ENCODE peak calls at places on chromosomes 7 and 10, in nine cellular contexts. I is putamen; T is mesendoderm; H is stimulated activated CD8-positive, alpha-beta memory T cell treated with anti-CD3 and anti-CD28 coated beads, Interleukin-4, amount 100 ng/mL, for 4 hours; Y is tibial nerve; W is M059J; X is MV-4-11; S is SK-N-DZ; U is GM10248. J is an unnamed sample.

GRCh38 chr10:114320249-114321116 is 81.4 kb downstream of the VWA2 start:
- DNase-seq in I (no peak), T (peak), H (no peak), Y (no peak), W (peak), X (no peak), S (no peak), U (no peak), J (no peak)

GRCh38 chr7:158849553-158850389 is 6.6 kb upstream of the DYNC2I1 start:
- DNase-seq in I (no peak), T (no peak), H (no peak), Y (no peak), W (no peak), X (no peak), S (no peak), U (no peak), J (no peak)

GRCh38 chr10:99630439-99630838 is 10.2 kb upstream of the SLC25A28 start:
- DNase-seq in I (no peak), T (no peak), H (no peak), Y (no peak), W (peak), X (peak), S (peak), U (no peak), J (no peak)

GRCh38 chr7:73742753-73743641 is 4.4 kb upstream of the ABHD11 start:
- DNase-seq in I (no peak), T (peak), H (no peak), Y (no peak), W (peak), X (no peak), S (no peak), U (peak), J (peak)

GRCh38 chr7:17546206-17546998 is 247.9 kb downstream of the AHR start:
- DNase-seq in I (no peak), T (no peak), H (no peak), Y (no peak), W (peak), X (peak), S (no peak), U (no peak), J (no peak)

GRCh38 chr10:71852335-71852937 is 1.4 kb upstream of the PSAP start:
- DNase-seq in I (no peak), T (no peak), H (no peak), Y (no peak), W (no peak), X (peak), S (no peak), U (no peak), J (no peak)

GRCh38 chr10:125788156-125789034 is 12.8 kb upstream of the MMP21 start:
- DNase-seq in I (no peak), T (no peak), H (no peak), Y (no peak), W (no peak), X (no peak), S (no peak), U (no peak), J (no peak)

GRCh38 chr7:128359939-128360338 is 1.6 kb downstream of the PRRT4 start:
- DNase-seq in I (no peak), T (no peak), H (no peak), Y (no peak), W (no peak), X (no peak), S (no peak), U (no peak), J (no peak)

GRCh38 chr7:134513169-134513752 is 14.1 kb upstream of the AKR1B10 start:
- DNase-seq in I (peak), T (peak), H (no peak), Y (no peak), W (peak), X (peak), S (peak), U (peak), J (peak)

GRCh38 chr10:124210263-124210662 is 116.9 kb upstream of the CHST15 start:
- DNase-seq in I (no peak), T (no peak), H (no peak), Y (no peak), W (peak), X (no peak), S (no peak), U (no peak), J (no peak)

GRCh38 chr7:130632111-130632510 is 36.4 kb downstream of the COPG2 start:
- DNase-seq in I (no peak), T (no peak), H (no peak), Y (no peak), W (peak), X (peak), S (no peak), U (no peak), J (no peak)

GRCh38 chr7:82859106-82859850 is 303.4 kb downstream of the PCLO start:
- DNase-seq in I (no peak), T (peak), H (no peak), Y (no peak), W (peak), X (peak), S (no peak), U (no peak), J (no peak)

GRCh38 chr7:51789494-51789893 is 472.9 kb upstream of the COBL start:
- DNase-seq in I (no peak), T (peak), H (no peak), Y (no peak), W (no peak), X (no peak), S (peak), U (no peak), J (peak)

GRCh38 chr7:108263364-108263951 is 133.3 kb upstream of the LAMB4 start:
- DNase-seq in I (no peak), T (no peak), H (no peak), Y (no peak), W (no peak), X (no peak), S (no peak), U (no peak), J (no peak)

GRCh38 chr10:117373848-117374505 is 1.3 kb downstream of the PDZD8 start:
- DNase-seq in I (peak), T (peak), H (no peak), Y (no peak), W (peak), X (peak), S (peak), U (peak), J (no peak)

GRCh38 chr7:128115326-128115820 is 84.1 kb upstream of the LRRC4 start:
- DNase-seq in I (no peak), T (peak), H (no peak), Y (no peak), W (peak), X (no peak), S (no peak), U (no peak), J (no peak)

GRCh38 chr7:92584953-92585352 is 5.2 kb downstream of the FAM133B start:
- DNase-seq in I (no peak), T (peak), H (no peak), Y (no peak), W (peak), X (no peak), S (peak), U (no peak), J (no peak)

GRCh38 chr10:73647211-73647874 is 6.1 kb upstream of the MYOZ1 start:
- DNase-seq in I (no peak), T (peak), H (no peak), Y (peak), W (no peak), X (no peak), S (peak), U (no peak), J (peak)

GRCh38 chr7:131608112-131608498 is 51.7 kb upstream of the PODXL start:
- DNase-seq in I (no peak), T (peak), H (no peak), Y (no peak), W (no peak), X (no peak), S (peak), U (no peak), J (no peak)

GRCh38 chr10:128553755-128554154 is 427.5 kb upstream of the MKI67 start:
- DNase-seq in I (no peak), T (no peak), H (no peak), Y (no peak), W (no peak), X (no peak), S (no peak), U (no peak), J (no peak)

GRCh38 chr7:114554781-114555537 is 140.3 kb downstream of the FOXP2 start:
- DNase-seq in I (no peak), T (peak), H (no peak), Y (no peak), W (peak), X (peak), S (no peak), U (peak), J (no peak)

GRCh38 chr7:130362251-130362650 is 17.6 kb downstream of the CPA5 start:
- DNase-seq in I (no peak), T (no peak), H (no peak), Y (no peak), W (no peak), X (no peak), S (no peak), U (no peak), J (no peak)

GRCh38 chr10:75035975-75036708 is 75.3 kb upstream of the SAMD8 start:
- DNase-seq in I (no peak), T (no peak), H (no peak), Y (no peak), W (peak), X (peak), S (no peak), U (peak), J (no peak)

GRCh38 chr7:17937506-17938115 is 2.7 kb downstream of the SNX13 start:
- DNase-seq in I (no peak), T (no peak), H (no peak), Y (no peak), W (peak), X (no peak), S (no peak), U (no peak), J (no peak)

GRCh38 chr7:106205621-106206222 is 79.1 kb downstream of the NAMPT start:
- DNase-seq in I (no peak), T (no peak), H (no peak), Y (no peak), W (peak), X (no peak), S (no peak), U (peak), J (no peak)

GRCh38 chr10:114103286-114103685 is 59.6 kb downstream of the ADRB1 start:
- DNase-seq in I (peak), T (peak), H (no peak), Y (no peak), W (peak), X (peak), S (peak), U (peak), J (no peak)

GRCh38 chr7:49396194-49396593 is 377.2 kb upstream of the VWC2 start:
- DNase-seq in I (no peak), T (peak), H (no peak), Y (no peak), W (no peak), X (no peak), S (no peak), U (no peak), J (no peak)

GRCh38 chr10:1754506-1755177 is 17.3 kb upstream of the ADARB2 start:
- DNase-seq in I (peak), T (peak), H (no peak), Y (no peak), W (no peak), X (no peak), S (no peak), U (no peak), J (no peak)